ENCODE peak calls at places on chromosomes 6 and 20, in ten cellular contexts. Y is pancreas, X is lower lobe of right lung, V is colonic mucosa, Q is breast epithelium, Z is PC-3, B is K562, W is mammary epithelial cell, C is ascending aorta, A is psoas muscle. N is an unnamed sample. For H3K27me3 and H3K4me1, the result is how much of the 10 kb centered on the place peaks cover.

GRCh38 chr6:80637312-80637711 is 530.8 kb downstream of the BCKDHB start:
- DNase-seq in Z (no peak), V (no peak), X (no peak), Q (no peak), C (no peak), W (no peak), Y (no peak), B (no peak), A (no peak), N (no peak)

GRCh38 chr20:57570145-57570850 is 9.4 kb downstream of the PCK1 start:
- DNase-seq in Q (no peak), Y (no peak), W (no peak), V (no peak), Z (no peak), X (no peak), A (no peak), B (no peak), C (no peak), N (no peak)

GRCh38 chr6:71107935-71108420 is 151.1 kb upstream of the B3GAT2 start:
- DNase-seq in Y (no peak), A (no peak), C (no peak), Z (no peak), B (no peak), W (peak), Q (no peak), V (no peak), X (no peak), N (no peak)

GRCh38 chr6:136771306-136771705 is 21.0 kb downstream of the MAP3K5 start:
- DNase-seq in W (no peak), Z (no peak), X (no peak), A (no peak), V (no peak), C (no peak), B (no peak), Y (no peak), Q (no peak), N (no peak)

GRCh38 chr6:29251741-29252140 is 49.8 kb upstream of the OR14J1 start:
- DNase-seq in Q (no peak), B (no peak), C (no peak), Z (no peak), X (no peak), V (no peak), W (no peak), A (no peak), Y (no peak), N (no peak)

GRCh38 chr6:166078294-166078693 is 89.4 kb downstream of the TBXT start:
- DNase-seq in Q (no peak), X (no peak), W (no peak), A (no peak), C (no peak), B (no peak), V (no peak), Z (no peak), Y (no peak), N (no peak)

GRCh38 chr6:24596717-24597116 is 49.3 kb downstream of the KIAA0319 start:
- DNase-seq in Q (no peak), Y (no peak), V (no peak), W (no peak), A (no peak), C (no peak), X (no peak), Z (no peak), B (peak), N (no peak)

GRCh38 chr6:139540276-139540675 is 165.8 kb upstream of the CITED2 start:
- DNase-seq in C (peak), Y (no peak), Z (peak), V (no peak), A (peak), B (no peak), W (peak), Q (no peak), X (no peak), N (no peak)

GRCh38 chr20:35791823-35792222 is 20.0 kb downstream of the PHF20 start:
- DNase-seq in Y (no peak), C (no peak), B (no peak), W (peak), Z (peak), V (no peak), A (no peak), X (no peak), Q (no peak), N (no peak)

GRCh38 chr6:17361013-17361412 is 32.4 kb upstream of the CAP2 start:
- DNase-seq in X (no peak), A (no peak), C (no peak), V (no peak), Z (peak), W (no peak), Q (no peak), B (no peak), Y (no peak), N (no peak)

GRCh38 chr20:43923917-43924316 is 9.3 kb downstream of the TOX2 start:
- DNase-seq in Q (no peak), V (no peak), A (no peak), Z (no peak), Y (no peak), B (no peak), W (no peak), C (no peak), X (no peak), N (no peak)

DNA sequence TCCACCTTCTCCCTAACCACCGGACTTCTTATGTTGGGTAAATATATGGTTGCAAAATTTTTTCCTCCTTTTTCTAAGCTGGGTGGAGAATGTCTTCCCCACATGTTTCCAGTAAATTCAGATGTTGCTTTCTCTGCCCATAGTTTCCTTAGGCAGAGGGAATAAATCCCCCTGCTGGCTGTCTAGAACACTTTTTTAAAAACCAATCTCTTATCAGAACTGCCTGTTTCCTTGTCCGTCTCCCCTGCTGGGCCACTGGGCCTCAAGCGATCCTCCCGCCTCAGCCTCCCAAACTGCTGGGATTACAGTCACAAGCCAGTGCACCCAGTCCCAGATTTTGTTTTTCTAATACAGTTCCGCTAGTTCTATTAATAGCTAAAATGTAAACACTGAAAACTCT is 9.9 kb upstream of the WFDC2 start:
- DNase-seq in Z (peak), V (no peak), W (no peak), C (no peak), X (no peak), Y (no peak), A (no peak), Q (no peak), B (peak), N (peak)
- TF ChIP-seq CTCF in Z (peak), V (no peak), W (peak), C (no peak), X (no peak), Y (no peak), A (no peak), Q (no peak), B (peak), N (peak)

DNA sequence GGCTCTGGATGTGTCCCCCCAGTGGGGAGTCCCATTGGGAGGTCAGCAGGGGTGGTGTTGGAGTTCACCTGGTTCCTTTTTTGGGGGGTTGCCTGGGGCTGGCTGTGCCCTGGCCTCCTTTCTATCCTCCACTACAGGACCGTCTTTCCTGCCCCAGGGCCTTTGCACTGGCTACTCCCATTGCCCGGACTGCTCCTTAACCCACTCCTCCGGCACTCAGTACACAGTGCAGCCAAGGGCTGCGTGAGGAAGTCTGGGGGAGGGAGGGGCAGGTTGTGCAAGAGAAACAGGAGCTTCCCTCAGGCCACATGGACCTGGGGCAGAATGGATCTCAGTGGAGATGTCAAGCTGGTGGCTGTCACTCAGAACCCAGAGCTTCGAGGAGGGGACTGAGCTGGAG is 429.3 kb upstream of the SULF2 start:
- DNase-seq in Q (no peak), Z (no peak), W (no peak), B (no peak), V (no peak), X (no peak), C (no peak), A (no peak), Y (no peak), N (no peak)
- H3K27me3 ChIP-seq in Q (under half), Z (under half), W (under half), B (under half), V (under half), X (under half), C (under half), A (under half), Y (under half), N (under half)

GRCh38 chr20:1371830-1372539 is 20.9 kb downstream of the FKBP1A start:
- DNase-seq in Q (no peak), Y (no peak), C (no peak), W (no peak), B (no peak), V (no peak), A (no peak), X (no peak), Z (peak), N (no peak)
- H3K4me1 ChIP-seq in Q (under half), Y (under half), C (under half), W (half or more), B (under half), V (under half), A (half or more), X (half or more), Z (half or more), N (under half)

GRCh38 chr6:35023601-35024000 is 117.5 kb downstream of the TCP11 start:
- DNase-seq in X (no peak), B (no peak), A (no peak), W (no peak), Y (no peak), Q (no peak), V (no peak), C (no peak), Z (no peak), N (no peak)

GRCh38 chr6:35025241-35026188 is 115.6 kb downstream of the TCP11 start:
- DNase-seq in B (no peak), C (no peak), V (no peak), Q (no peak), W (no peak), A (no peak), Z (peak), X (no peak), Y (no peak), N (no peak)

GRCh38 chr6:35023091-35023490 is 118.0 kb downstream of the TCP11 start:
- DNase-seq in W (no peak), Q (no peak), Y (no peak), Z (no peak), A (no peak), X (no peak), B (no peak), V (no peak), C (no peak), N (no peak)

GRCh38 chr6:35026434-35027222 is 114.5 kb downstream of the TCP11 start:
- DNase-seq in W (peak), Q (no peak), V (peak), C (no peak), Y (no peak), A (no peak), Z (peak), X (no peak), B (no peak), N (no peak)

DNA sequence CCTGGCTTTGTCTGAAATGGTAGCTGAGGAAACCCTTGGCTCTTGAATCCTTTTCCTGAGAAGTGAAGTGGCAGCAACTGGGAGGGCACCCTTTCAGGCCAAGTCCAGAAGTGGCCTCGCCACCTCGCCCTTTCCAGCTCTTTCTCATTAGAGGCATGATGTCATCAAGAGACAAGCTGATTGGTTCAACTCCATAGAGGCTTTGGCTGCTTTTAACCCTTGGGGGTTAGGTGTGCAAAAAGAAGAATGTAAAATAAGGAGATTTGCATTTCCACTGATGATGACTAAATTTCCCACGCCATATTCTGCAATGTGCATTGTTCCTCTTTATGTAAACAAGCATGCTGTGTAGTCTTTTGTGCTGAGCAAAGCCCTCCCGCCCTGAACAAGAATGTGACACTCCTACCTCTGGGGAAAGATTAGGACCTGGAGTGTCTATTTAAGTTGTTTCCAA is 116.5 kb downstream of the TCP11 start:
- DNase-seq in B (peak), V (peak), Y (no peak), W (peak), Q (no peak), Z (peak), A (peak), C (peak), X (peak), N (peak)
- TF ChIP-seq CTCF in B (no peak), V (no peak), Y (no peak), W (no peak), Q (no peak), Z (no peak), A (no peak), C (no peak), X (no peak), N (no peak)

GRCh38 chr20:63253065-63253437 is 1.2 kb downstream of the NKAIN4 start:
- DNase-seq in V (no peak), Z (no peak), X (no peak), C (no peak), B (no peak), W (no peak), A (no peak), Q (no peak), Y (no peak), N (no peak)

GRCh38 chr20:63253438-63254236 is 626 bp downstream of the NKAIN4 start:
- DNase-seq in Y (no peak), A (no peak), B (no peak), X (no peak), Z (no peak), W (no peak), C (no peak), Q (no peak), V (no peak), N (no peak)

GRCh38 chr20:63252157-63252780 is 2.0 kb downstream of the NKAIN4 start:
- DNase-seq in Y (no peak), B (no peak), A (no peak), Q (no peak), Z (no peak), X (no peak), W (no peak), C (no peak), V (no peak), N (no peak)

GRCh38 chr20:63254536-63255384 is 497 bp upstream of the NKAIN4 start:
- DNase-seq in Y (no peak), X (no peak), V (no peak), Q (no peak), Z (no peak), W (no peak), C (no peak), A (no peak), B (no peak), N (no peak)

DNA sequence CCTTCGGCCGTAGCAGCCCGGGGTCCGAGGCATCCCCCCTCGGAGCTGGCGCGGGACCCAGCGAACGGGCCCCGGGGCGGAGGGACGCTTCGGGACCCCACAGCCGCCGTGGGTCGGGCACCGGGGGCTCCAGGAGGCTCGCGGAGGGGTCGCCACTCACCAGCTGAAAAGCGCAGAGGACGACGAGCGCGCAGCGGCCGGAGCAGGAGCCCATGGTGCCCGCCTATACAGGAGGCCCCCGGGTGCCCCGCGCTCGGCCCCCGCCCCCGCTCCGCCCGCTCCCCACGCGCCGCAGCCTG is at the start of gene NKAIN4:
- DNase-seq in X (no peak), W (no peak), A (no peak), B (no peak), C (no peak), Q (no peak), V (no peak), Y (no peak), Z (no peak), N (no peak)
- H3K27me3 ChIP-seq in X (half or more), W (under half), A (half or more), B (under half), C (under half), Q (under half), V (under half), Y (under half), Z (under half), N (under half)

GRCh38 chr6:21744321-21744720 is 150.8 kb downstream of the SOX4 start:
- DNase-seq in Q (no peak), X (no peak), Z (no peak), Y (no peak), B (no peak), A (no peak), V (no peak), W (no peak), C (no peak), N (no peak)
- H3K4me1 ChIP-seq in Q (under half), X (under half), Z (under half), Y (under half), B (under half), A (under half), V (under half), W (under half), C (under half), N (under half)

GRCh38 chr6:121857551-121857950 is 422.1 kb downstream of the GJA1 start:
- DNase-seq in B (no peak), Y (no peak), Z (peak), X (no peak), W (peak), A (no peak), V (no peak), Q (no peak), C (no peak), N (peak)
- TF ChIP-seq CTCF in B (no peak), Y (no peak), Z (no peak), X (no peak), W (no peak), A (no peak), V (no peak), Q (no peak), C (no peak), N (no peak)

N was measured in Caco-2.